ENCODE peak calls at places on chromosomes 4 and X, in four cellular contexts. K, M, Y and L are unnamed samples.

GRCh38 chr4:17869327-17869726 is 58.5 kb downstream of the NCAPG start:
- DNase-seq in K (peak), M (no peak), Y (no peak), L (no peak)

GRCh38 chrX:30570505-30570904 is 7.1 kb downstream of the TASL start:
- DNase-seq in K (no peak), M (peak), Y (peak), L (peak)

GRCh38 chr4:92529510-92529909 is 225.7 kb downstream of the GRID2 start:
- DNase-seq in K (no peak), M (no peak), Y (no peak), L (no peak)

GRCh38 chrX:13164611-13165010 is 120.2 kb upstream of the FAM9C start:
- DNase-seq in K (no peak), M (no peak), Y (no peak), L (no peak)

GRCh38 chr4:151324449-151325319 is 721 bp downstream of the SH3D19 start:
- DNase-seq in K (peak), M (peak), Y (peak), L (peak)

GRCh38 chr4:132593717-132594400 is 555.2 kb upstream of the PCDH10 start:
- DNase-seq in K (no peak), M (no peak), Y (no peak), L (peak)

GRCh38 chr4:143405197-143405730 is 68.6 kb downstream of the GAB1 start:
- DNase-seq in K (no peak), M (no peak), Y (no peak), L (no peak)

GRCh38 chr4:47122592-47123291 is 91.4 kb downstream of the GABRB1 start:
- DNase-seq in K (peak), M (peak), Y (peak), L (peak)

GRCh38 chr4:182818926-182819730 is 98.1 kb downstream of the DCTD start:
- DNase-seq in K (no peak), M (no peak), Y (no peak), L (no peak)

GRCh38 chr4:153649572-153649991 is 34.5 kb upstream of the TLR2 start:
- DNase-seq in K (peak), M (peak), Y (no peak), L (peak)

GRCh38 chr4:2070421-2071251 is 11.5 kb downstream of the NAT8L start:
- DNase-seq in K (no peak), M (no peak), Y (no peak), L (no peak)

GRCh38 chr4:184805462-184806245 is 20.1 kb downstream of the ACSL1 start:
- DNase-seq in K (no peak), M (peak), Y (no peak), L (no peak)

GRCh38 chrX:115067812-115068211 is 50.4 kb upstream of the IL13RA2 start:
- DNase-seq in K (no peak), M (peak), Y (no peak), L (peak)

GRCh38 chrX:140715787-140716186 is 6.2 kb downstream of the LINC00632 start:
- DNase-seq in K (no peak), M (no peak), Y (no peak), L (no peak)

DNA sequence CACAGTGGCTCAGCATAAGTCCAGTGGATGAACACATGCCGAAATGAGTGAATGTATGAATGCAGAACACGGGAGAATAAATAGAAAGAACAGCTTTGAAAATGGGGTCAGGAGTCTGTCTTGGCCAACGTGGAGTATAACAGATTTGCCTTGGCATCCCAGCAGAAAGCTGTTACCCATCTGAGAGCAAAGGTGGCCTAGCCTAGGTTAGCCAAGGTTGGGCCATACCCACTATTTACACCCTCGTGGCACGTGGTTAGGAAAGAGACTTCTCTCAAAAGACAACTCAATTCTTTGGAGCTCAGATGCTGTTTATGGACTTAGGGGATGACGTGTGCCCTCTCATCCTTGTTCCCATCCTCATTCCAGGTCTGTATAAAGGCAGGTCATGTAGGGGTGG is 127.3 kb downstream of the NSUN7 start:
- DNase-seq in K (no peak), M (no peak), Y (no peak), L (no peak)
- H3K4me3 ChIP-seq in K (no peak), M (no peak), Y (no peak), L (no peak)

GRCh38 chr4:109890076-109890475 is 22.6 kb upstream of the EGF start:
- DNase-seq in K (no peak), M (no peak), Y (no peak), L (no peak)
- H3K4me3 ChIP-seq in K (no peak), M (no peak), Y (no peak), L (no peak)

DNA sequence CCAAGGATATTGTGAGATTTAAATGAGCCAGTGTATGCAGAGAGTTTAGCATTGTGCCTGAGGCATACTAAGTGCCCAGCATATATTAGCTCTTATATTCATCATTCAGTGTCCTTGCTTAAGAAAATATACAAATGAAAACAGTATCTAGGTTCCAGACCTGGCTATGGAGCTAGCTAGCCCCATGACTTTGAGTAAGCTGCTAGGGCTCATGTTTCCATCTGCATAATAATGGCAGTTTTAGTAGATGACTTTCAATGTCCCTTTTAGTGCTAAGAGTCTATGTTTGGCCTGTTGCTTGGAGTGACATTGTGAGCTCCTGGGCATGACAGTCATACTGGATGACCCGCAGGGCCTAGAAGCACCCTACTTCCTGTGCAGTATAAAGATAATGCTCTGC is 435.3 kb downstream of the ZIC3 start:
- DNase-seq in K (no peak), M (no peak), Y (no peak), L (no peak)
- H3K4me3 ChIP-seq in K (no peak), M (no peak), Y (no peak), L (no peak)

GRCh38 chr4:174136013-174136412 is 147.5 kb downstream of the FBXO8 start:
- DNase-seq in K (no peak), M (peak), Y (no peak), L (peak)

GRCh38 chr4:174137698-174138097 is 145.8 kb downstream of the FBXO8 start:
- DNase-seq in K (no peak), M (no peak), Y (no peak), L (no peak)

GRCh38 chr4:174134361-174134760 is 149.1 kb downstream of the FBXO8 start:
- DNase-seq in K (no peak), M (no peak), Y (no peak), L (no peak)

GRCh38 chr4:174133525-174133924 is 149.9 kb downstream of the FBXO8 start:
- DNase-seq in K (no peak), M (no peak), Y (no peak), L (no peak)

GRCh38 chr4:174135530-174135929 is 147.9 kb downstream of the FBXO8 start:
- DNase-seq in K (no peak), M (no peak), Y (no peak), L (no peak)
- H3K4me3 ChIP-seq in K (no peak), M (peak), Y (peak), L (peak)

DNA sequence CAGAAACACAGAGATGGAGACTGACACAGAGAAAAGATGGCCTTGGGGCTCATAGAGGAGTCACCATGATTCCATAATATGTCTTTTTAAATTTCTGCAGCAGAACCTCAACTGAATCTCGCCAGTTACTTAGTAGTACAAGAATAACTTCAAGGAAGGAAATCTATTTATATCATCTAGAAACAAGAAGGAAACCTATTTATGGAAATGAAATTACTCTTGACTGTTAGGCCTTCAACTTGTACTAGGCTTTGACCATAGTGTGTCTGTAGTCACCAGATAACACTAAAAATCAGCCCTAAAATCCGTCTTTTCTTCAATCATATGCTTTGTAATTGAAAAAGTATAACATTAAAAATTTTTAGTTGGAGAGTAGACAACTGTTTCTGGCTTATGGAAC is 740.4 kb downstream of the TRIML1 start:
- DNase-seq in K (no peak), M (no peak), Y (no peak), L (no peak)
- H3K4me3 ChIP-seq in K (no peak), M (no peak), Y (no peak), L (no peak)

GRCh38 chr4:97239699-97239997 is 903.6 kb downstream of the STPG2 start:
- DNase-seq in K (no peak), M (no peak), Y (no peak), L (no peak)

GRCh38 chr4:97238956-97239698 is 904.1 kb downstream of the STPG2 start:
- DNase-seq in K (no peak), M (no peak), Y (no peak), L (no peak)

GRCh38 chr4:97235516-97235915 is 907.8 kb downstream of the STPG2 start:
- DNase-seq in K (no peak), M (no peak), Y (no peak), L (peak)
- H3K4me3 ChIP-seq in K (no peak), M (no peak), Y (no peak), L (no peak)